ENCODE peak calls at places on chromosomes 16 and 17, in five cellular contexts. One of them, this sample, is unnamed.

GRCh38 chr16:82091225-82091624 is 56.2 kb downstream of the HSD17B2 start:
- DNase-seq in SJSA1: no peak
- DNase-seq in tibial artery: no peak
- DNase-seq in SIG-M5: no peak
- DNase-seq in GM04503: no peak
- DNase-seq in this sample: no peak

GRCh38 chr17:58305626-58306025 is 23.0 kb downstream of the TSPOAP1 start:
- DNase-seq in SJSA1: no peak
- DNase-seq in tibial artery: peak
- DNase-seq in SIG-M5: no peak
- DNase-seq in GM04503: no peak
- DNase-seq in this sample: no peak

GRCh38 chr17:17933775-17934174 is 38.4 kb downstream of the TOM1L2 start:
- DNase-seq in SJSA1: no peak
- DNase-seq in tibial artery: no peak
- DNase-seq in SIG-M5: no peak
- DNase-seq in GM04503: no peak
- DNase-seq in this sample: no peak

GRCh38 chr16:5751216-5751615 is 653.6 kb upstream of the EEF2KMT start:
- DNase-seq in SJSA1: no peak
- DNase-seq in tibial artery: no peak
- DNase-seq in SIG-M5: no peak
- DNase-seq in GM04503: no peak
- DNase-seq in this sample: no peak

GRCh38 chr17:57861000-57861736 is 11.3 kb upstream of the MRPS23 start:
- DNase-seq in SJSA1: peak
- DNase-seq in tibial artery: peak
- DNase-seq in SIG-M5: peak
- DNase-seq in GM04503: no peak
- DNase-seq in this sample: peak

GRCh38 chr16:87066695-87067556 is 250.3 kb downstream of the C16orf95 start:
- DNase-seq in SJSA1: no peak
- DNase-seq in tibial artery: no peak
- DNase-seq in SIG-M5: no peak
- DNase-seq in GM04503: no peak
- DNase-seq in this sample: no peak

GRCh38 chr16:86509759-86510464 is 415 bp upstream of the FOXF1 start:
- DNase-seq in SJSA1: peak
- DNase-seq in tibial artery: no peak
- DNase-seq in SIG-M5: no peak
- DNase-seq in GM04503: no peak
- DNase-seq in this sample: no peak

GRCh38 chr17:9456265-9456664 is 119.4 kb downstream of the STX8 start:
- DNase-seq in SJSA1: no peak
- DNase-seq in tibial artery: no peak
- DNase-seq in SIG-M5: no peak
- DNase-seq in GM04503: no peak
- DNase-seq in this sample: no peak

GRCh38 chr17:55645361-55645760 is 77.3 kb downstream of the TMEM100 start:
- DNase-seq in SJSA1: no peak
- DNase-seq in tibial artery: no peak
- DNase-seq in SIG-M5: no peak
- DNase-seq in GM04503: no peak
- DNase-seq in this sample: no peak

GRCh38 chr17:75625813-75626486 is 7.3 kb upstream of the SMIM5 start:
- DNase-seq in SJSA1: no peak
- DNase-seq in tibial artery: no peak
- DNase-seq in SIG-M5: no peak
- DNase-seq in GM04503: no peak
- DNase-seq in this sample: no peak

GRCh38 chr17:43826206-43826605 is 6.7 kb downstream of the MPP3 start:
- DNase-seq in SJSA1: no peak
- DNase-seq in tibial artery: no peak
- DNase-seq in SIG-M5: no peak
- DNase-seq in GM04503: no peak
- DNase-seq in this sample: no peak

GRCh38 chr17:60106377-60107059 is 27.8 kb upstream of the HEATR6 start:
- DNase-seq in SJSA1: peak
- DNase-seq in tibial artery: no peak
- DNase-seq in SIG-M5: no peak
- DNase-seq in GM04503: no peak
- DNase-seq in this sample: no peak

GRCh38 chr17:68057531-68057952 is 22.0 kb downstream of the KPNA2 start:
- DNase-seq in SJSA1: no peak
- DNase-seq in tibial artery: no peak
- DNase-seq in SIG-M5: no peak
- DNase-seq in GM04503: no peak
- DNase-seq in this sample: peak

GRCh38 chr17:68385490-68386215 is 71.6 kb downstream of the WIPI1 start:
- DNase-seq in SJSA1: no peak
- DNase-seq in tibial artery: no peak
- DNase-seq in SIG-M5: no peak
- DNase-seq in GM04503: no peak
- DNase-seq in this sample: no peak

GRCh38 chr16:67967956-67968439 is 439 bp downstream of the SLC12A4 start:
- DNase-seq in SJSA1: peak
- DNase-seq in tibial artery: no peak
- DNase-seq in SIG-M5: no peak
- DNase-seq in GM04503: no peak
- DNase-seq in this sample: peak

GRCh38 chr16:67460168-67460567 is 20.8 kb downstream of the ATP6V0D1 start:
- DNase-seq in SJSA1: no peak
- DNase-seq in tibial artery: no peak
- DNase-seq in SIG-M5: no peak
- DNase-seq in GM04503: no peak
- DNase-seq in this sample: no peak

GRCh38 chr17:33091271-33091670 is 99.6 kb downstream of the SPACA3 start:
- DNase-seq in SJSA1: no peak
- DNase-seq in tibial artery: no peak
- DNase-seq in SIG-M5: no peak
- DNase-seq in GM04503: no peak
- DNase-seq in this sample: no peak

GRCh38 chr17:56009795-56010715 is 143.2 kb upstream of the ANKFN1 start:
- DNase-seq in SJSA1: no peak
- DNase-seq in tibial artery: no peak
- DNase-seq in SIG-M5: no peak
- DNase-seq in GM04503: no peak
- DNase-seq in this sample: no peak

GRCh38 chr16:84088695-84089395 is 27.9 kb downstream of the MBTPS1 start:
- DNase-seq in SJSA1: no peak
- DNase-seq in tibial artery: no peak
- DNase-seq in SIG-M5: no peak
- DNase-seq in GM04503: no peak
- DNase-seq in this sample: peak

GRCh38 chr17:42843358-42843934 is 934 bp upstream of the AOC2 start:
- DNase-seq in SJSA1: peak
- DNase-seq in tibial artery: peak
- DNase-seq in SIG-M5: no peak
- DNase-seq in GM04503: peak
- DNase-seq in this sample: no peak

GRCh38 chr17:63843387-63844292 is 1.2 kb upstream of the SMARCD2 start:
- DNase-seq in SJSA1: no peak
- DNase-seq in tibial artery: peak
- DNase-seq in SIG-M5: peak
- DNase-seq in GM04503: peak
- DNase-seq in this sample: peak

GRCh38 chr16:24543949-24544348 is 4.6 kb downstream of the RBBP6 start:
- DNase-seq in SJSA1: no peak
- DNase-seq in tibial artery: no peak
- DNase-seq in SIG-M5: no peak
- DNase-seq in GM04503: no peak
- DNase-seq in this sample: no peak

GRCh38 chr17:40703652-40704051 is at the start of gene KRT24:
- DNase-seq in SJSA1: no peak
- DNase-seq in tibial artery: no peak
- DNase-seq in SIG-M5: no peak
- DNase-seq in GM04503: no peak
- DNase-seq in this sample: no peak

GRCh38 chr16:52976539-52977167 is 76.0 kb downstream of the CHD9NB start:
- DNase-seq in SJSA1: no peak
- DNase-seq in tibial artery: no peak
- DNase-seq in SIG-M5: no peak
- DNase-seq in GM04503: no peak
- DNase-seq in this sample: no peak

GRCh38 chr17:37743612-37743874 is 1.3 kb downstream of the HNF1B start:
- DNase-seq in SJSA1: no peak
- DNase-seq in tibial artery: no peak
- DNase-seq in SIG-M5: no peak
- DNase-seq in GM04503: no peak
- DNase-seq in this sample: no peak

GRCh38 chr17:48037924-48038323 is 327 bp upstream of the COPZ2 start:
- DNase-seq in SJSA1: no peak
- DNase-seq in tibial artery: no peak
- DNase-seq in SIG-M5: no peak
- DNase-seq in GM04503: no peak
- DNase-seq in this sample: no peak

GRCh38 chr16:1441391-1441829 is 2.9 kb downstream of the CCDC154 start:
- DNase-seq in SJSA1: no peak
- DNase-seq in tibial artery: no peak
- DNase-seq in SIG-M5: no peak
- DNase-seq in GM04503: no peak
- DNase-seq in this sample: no peak

GRCh38 chr17:42457107-42457787 is 1.4 kb upstream of the ATP6V0A1 start:
- DNase-seq in SJSA1: no peak
- DNase-seq in tibial artery: no peak
- DNase-seq in SIG-M5: no peak
- DNase-seq in GM04503: no peak
- DNase-seq in this sample: no peak

GRCh38 chr16:79176987-79177386 is 423.6 kb downstream of the MAF start:
- DNase-seq in SJSA1: no peak
- DNase-seq in tibial artery: no peak
- DNase-seq in SIG-M5: no peak
- DNase-seq in GM04503: no peak
- DNase-seq in this sample: no peak

GRCh38 chr16:3590736-3591435 is 13.7 kb upstream of the NLRC3 start:
- DNase-seq in SJSA1: no peak
- DNase-seq in tibial artery: no peak
- DNase-seq in SIG-M5: no peak
- DNase-seq in GM04503: no peak
- DNase-seq in this sample: no peak

GRCh38 chr17:10224592-10225195 is 26.3 kb upstream of the GAS7 start:
- DNase-seq in SJSA1: no peak
- DNase-seq in tibial artery: no peak
- DNase-seq in SIG-M5: no peak
- DNase-seq in GM04503: no peak
- DNase-seq in this sample: no peak

GRCh38 chr16:20364051-20364450 is 11.5 kb upstream of the UMOD start:
- DNase-seq in SJSA1: no peak
- DNase-seq in tibial artery: no peak
- DNase-seq in SIG-M5: no peak
- DNase-seq in GM04503: no peak
- DNase-seq in this sample: no peak

GRCh38 chr16:74297296-74297665 is 667 bp downstream of the PSMD7 start:
- DNase-seq in SJSA1: no peak
- DNase-seq in tibial artery: no peak
- DNase-seq in SIG-M5: no peak
- DNase-seq in GM04503: no peak
- DNase-seq in this sample: peak

GRCh38 chr16:78196527-78196926 is 97.1 kb downstream of the WWOX start:
- DNase-seq in SJSA1: no peak
- DNase-seq in tibial artery: no peak
- DNase-seq in SIG-M5: no peak
- DNase-seq in GM04503: no peak
- DNase-seq in this sample: no peak

GRCh38 chr16:51034481-51035109 is 116.5 kb downstream of the SALL1 start:
- DNase-seq in SJSA1: no peak
- DNase-seq in tibial artery: no peak
- DNase-seq in SIG-M5: no peak
- DNase-seq in GM04503: no peak
- DNase-seq in this sample: no peak

This sample was measured in activated CD4-positive, alpha-beta memory T cell treated with anti-CD3 and anti-CD28 coated beads, Interleukin-2, amount 10 ng/mL, durations not matched to agents 7 days and 5 days.